ENCODE peak calls at places on chromosomes 3 and 15, in ten cellular contexts. One of them, this sample, is unnamed.
A peak's percentile ranks its signal among the peaks of the same experiment; 100 is the strongest.

GRCh38 chr3:20558161-20558560 is 372.2 kb upstream of the SGO1 start:
- DNase-seq in cardiac muscle cell: no peak
- DNase-seq in fibroblast of lung: no peak
- DNase-seq in A549: no peak
- DNase-seq in kidney: no peak
- DNase-seq in PC-9: no peak
- DNase-seq in stomach: no peak
- DNase-seq in CD4-positive, alpha-beta memory T cell: no peak
- DNase-seq in gastrocnemius medialis: no peak
- DNase-seq in transverse colon: no peak
- DNase-seq in this sample: no peak

GRCh38 chr3:157532529-157533297 is 29.5 kb upstream of the VEPH1 start:
- DNase-seq in PC-9: peak; percentile 37
- DNase-seq in gastrocnemius medialis: no peak
- DNase-seq in CD4-positive, alpha-beta memory T cell: no peak
- DNase-seq in kidney: no peak
- DNase-seq in cardiac muscle cell: peak; percentile 96
- DNase-seq in transverse colon: no peak
- DNase-seq in fibroblast of lung: peak; percentile 88
- DNase-seq in stomach: no peak
- DNase-seq in A549: peak; percentile 58
- DNase-seq in this sample: no peak

GRCh38 chr3:81581966-81582599 is 179.4 kb downstream of the GBE1 start:
- DNase-seq in CD4-positive, alpha-beta memory T cell: no peak
- DNase-seq in A549: no peak
- DNase-seq in kidney: no peak
- DNase-seq in fibroblast of lung: peak; percentile 24
- DNase-seq in gastrocnemius medialis: no peak
- DNase-seq in stomach: peak; percentile 27
- DNase-seq in transverse colon: peak; percentile 28
- DNase-seq in PC-9: peak; percentile 24
- DNase-seq in cardiac muscle cell: peak; percentile 62
- DNase-seq in this sample: no peak

GRCh38 chr3:190222360-190222759 is 99.9 kb downstream of the CLDN1 start:
- DNase-seq in CD4-positive, alpha-beta memory T cell: no peak
- DNase-seq in gastrocnemius medialis: no peak
- DNase-seq in fibroblast of lung: no peak
- DNase-seq in cardiac muscle cell: no peak
- DNase-seq in A549: no peak
- DNase-seq in stomach: no peak
- DNase-seq in transverse colon: no peak
- DNase-seq in kidney: no peak
- DNase-seq in PC-9: no peak
- DNase-seq in this sample: no peak

GRCh38 chr3:43148033-43148432 is 42.2 kb upstream of the POMGNT2 start:
- DNase-seq in A549: no peak
- DNase-seq in fibroblast of lung: no peak
- DNase-seq in gastrocnemius medialis: no peak
- DNase-seq in PC-9: no peak
- DNase-seq in CD4-positive, alpha-beta memory T cell: no peak
- DNase-seq in stomach: no peak
- DNase-seq in kidney: no peak
- DNase-seq in transverse colon: no peak
- DNase-seq in cardiac muscle cell: no peak
- DNase-seq in this sample: no peak

GRCh38 chr3:31762888-31763351 is 218.1 kb downstream of the OSBPL10 start:
- DNase-seq in PC-9: no peak
- DNase-seq in stomach: no peak
- DNase-seq in A549: no peak
- DNase-seq in transverse colon: no peak
- DNase-seq in CD4-positive, alpha-beta memory T cell: no peak
- DNase-seq in kidney: no peak
- DNase-seq in cardiac muscle cell: no peak
- DNase-seq in fibroblast of lung: peak; percentile 27
- DNase-seq in gastrocnemius medialis: no peak
- DNase-seq in this sample: no peak

GRCh38 chr3:99319961-99320360 is 318.4 kb upstream of the COL8A1 start:
- DNase-seq in kidney: no peak
- DNase-seq in cardiac muscle cell: peak; percentile 86
- DNase-seq in stomach: no peak
- DNase-seq in transverse colon: no peak
- DNase-seq in fibroblast of lung: peak; percentile 95
- DNase-seq in CD4-positive, alpha-beta memory T cell: no peak
- DNase-seq in PC-9: no peak
- DNase-seq in A549: no peak
- DNase-seq in gastrocnemius medialis: no peak
- DNase-seq in this sample: no peak

GRCh38 chr15:32864051-32864450 is 146.2 kb downstream of the GREM1 start:
- DNase-seq in stomach: no peak
- DNase-seq in CD4-positive, alpha-beta memory T cell: no peak
- DNase-seq in transverse colon: no peak
- DNase-seq in PC-9: no peak
- DNase-seq in gastrocnemius medialis: no peak
- DNase-seq in fibroblast of lung: no peak
- DNase-seq in kidney: no peak
- DNase-seq in cardiac muscle cell: peak; percentile 49
- DNase-seq in A549: no peak
- DNase-seq in this sample: no peak

GRCh38 chr3:45751537-45752242 is 44.6 kb downstream of the SLC6A20 start:
- DNase-seq in A549: no peak
- DNase-seq in gastrocnemius medialis: no peak
- DNase-seq in fibroblast of lung: no peak
- DNase-seq in kidney: no peak
- DNase-seq in cardiac muscle cell: no peak
- DNase-seq in transverse colon: no peak
- DNase-seq in CD4-positive, alpha-beta memory T cell: no peak
- DNase-seq in stomach: no peak
- DNase-seq in PC-9: no peak
- DNase-seq in this sample: no peak

GRCh38 chr3:195081242-195081963 is 189.6 kb downstream of the XXYLT1 start:
- DNase-seq in gastrocnemius medialis: no peak
- DNase-seq in A549: no peak
- DNase-seq in kidney: peak; percentile 75
- DNase-seq in cardiac muscle cell: peak; percentile 50
- DNase-seq in stomach: peak; percentile 63
- DNase-seq in transverse colon: no peak
- DNase-seq in PC-9: no peak
- DNase-seq in fibroblast of lung: peak; percentile 76
- DNase-seq in CD4-positive, alpha-beta memory T cell: no peak
- DNase-seq in this sample: no peak

GRCh38 chr3:23115171-23115877 is 87.8 kb upstream of the UBE2E2 start:
- DNase-seq in kidney: no peak
- DNase-seq in CD4-positive, alpha-beta memory T cell: no peak
- DNase-seq in cardiac muscle cell: no peak
- DNase-seq in gastrocnemius medialis: no peak
- DNase-seq in A549: no peak
- DNase-seq in transverse colon: no peak
- DNase-seq in fibroblast of lung: no peak
- DNase-seq in stomach: no peak
- DNase-seq in PC-9: no peak
- DNase-seq in this sample: no peak

GRCh38 chr15:49888341-49888693 is 230.7 kb downstream of the ATP8B4 start:
- DNase-seq in PC-9: no peak
- DNase-seq in A549: no peak
- DNase-seq in cardiac muscle cell: no peak
- DNase-seq in fibroblast of lung: no peak
- DNase-seq in CD4-positive, alpha-beta memory T cell: no peak
- DNase-seq in kidney: no peak
- DNase-seq in transverse colon: no peak
- DNase-seq in gastrocnemius medialis: no peak
- DNase-seq in stomach: no peak
- DNase-seq in this sample: no peak

GRCh38 chr3:22835041-22835440 is 368.1 kb upstream of the UBE2E2 start:
- DNase-seq in kidney: no peak
- DNase-seq in transverse colon: no peak
- DNase-seq in fibroblast of lung: no peak
- DNase-seq in cardiac muscle cell: no peak
- DNase-seq in CD4-positive, alpha-beta memory T cell: no peak
- DNase-seq in stomach: no peak
- DNase-seq in PC-9: peak; percentile 5
- DNase-seq in gastrocnemius medialis: no peak
- DNase-seq in A549: no peak
- DNase-seq in this sample: no peak

GRCh38 chr3:138935864-138936762 is 10.8 kb downstream of the FOXL2 start:
- DNase-seq in A549: peak; percentile 75
- DNase-seq in fibroblast of lung: peak; percentile 41
- DNase-seq in gastrocnemius medialis: peak; percentile 34
- DNase-seq in kidney: peak; percentile 86
- DNase-seq in stomach: peak; percentile 80
- DNase-seq in PC-9: peak; percentile 81
- DNase-seq in transverse colon: peak; percentile 69
- DNase-seq in CD4-positive, alpha-beta memory T cell: peak; percentile 61
- DNase-seq in cardiac muscle cell: peak; percentile 69
- DNase-seq in this sample: peak; percentile 60

GRCh38 chr15:67850995-67851535 is 11.2 kb upstream of the RNU6-1 start:
- DNase-seq in stomach: no peak
- DNase-seq in transverse colon: no peak
- DNase-seq in kidney: no peak
- DNase-seq in fibroblast of lung: peak; percentile 50
- DNase-seq in cardiac muscle cell: peak; percentile 65
- DNase-seq in PC-9: peak; percentile 39
- DNase-seq in CD4-positive, alpha-beta memory T cell: no peak
- DNase-seq in gastrocnemius medialis: no peak
- DNase-seq in A549: no peak
- DNase-seq in this sample: no peak

GRCh38 chr3:54698059-54698458 is 229.8 kb downstream of the LRTM1 start:
- DNase-seq in gastrocnemius medialis: no peak
- DNase-seq in kidney: no peak
- DNase-seq in stomach: no peak
- DNase-seq in cardiac muscle cell: no peak
- DNase-seq in A549: no peak
- DNase-seq in CD4-positive, alpha-beta memory T cell: no peak
- DNase-seq in PC-9: no peak
- DNase-seq in transverse colon: no peak
- DNase-seq in fibroblast of lung: no peak
- DNase-seq in this sample: no peak
- H3K4me3 ChIP-seq in gastrocnemius medialis: no peak overlapping the region
- H3K4me3 ChIP-seq in kidney: no peak overlapping the region
- H3K4me3 ChIP-seq in stomach: no peak overlapping the region
- H3K4me3 ChIP-seq in cardiac muscle cell: no peak overlapping the region
- H3K4me3 ChIP-seq in A549: no peak overlapping the region
- H3K4me3 ChIP-seq in CD4-positive, alpha-beta memory T cell: no peak overlapping the region
- H3K4me3 ChIP-seq in PC-9: no peak overlapping the region
- H3K4me3 ChIP-seq in transverse colon: no peak overlapping the region
- H3K4me3 ChIP-seq in fibroblast of lung: no peak overlapping the region
- H3K4me3 ChIP-seq in this sample: no peak overlapping the region

GRCh38 chr3:64342940-64343691 is 117.8 kb upstream of the PRICKLE2 start:
- DNase-seq in transverse colon: no peak
- DNase-seq in fibroblast of lung: peak; percentile 93
- DNase-seq in cardiac muscle cell: peak; percentile 87
- DNase-seq in gastrocnemius medialis: no peak
- DNase-seq in kidney: no peak
- DNase-seq in A549: peak; percentile 15
- DNase-seq in CD4-positive, alpha-beta memory T cell: no peak
- DNase-seq in PC-9: peak; percentile 55
- DNase-seq in stomach: no peak
- DNase-seq in this sample: no peak
- H3K27ac ChIP-seq in transverse colon: peak overlapping the region; percentile 82
- H3K27ac ChIP-seq in fibroblast of lung: peak overlapping the region; percentile 73
- H3K27ac ChIP-seq in cardiac muscle cell: no peak overlapping the region
- H3K27ac ChIP-seq in gastrocnemius medialis: no peak overlapping the region
- H3K27ac ChIP-seq in kidney: no peak overlapping the region
- H3K27ac ChIP-seq in A549: peak overlapping the region; percentile 71
- H3K27ac ChIP-seq in CD4-positive, alpha-beta memory T cell: no peak overlapping the region
- H3K27ac ChIP-seq in PC-9: peak overlapping the region; percentile 61
- H3K27ac ChIP-seq in stomach: peak overlapping the region; percentile 79
- H3K27ac ChIP-seq in this sample: no peak overlapping the region

DNA sequence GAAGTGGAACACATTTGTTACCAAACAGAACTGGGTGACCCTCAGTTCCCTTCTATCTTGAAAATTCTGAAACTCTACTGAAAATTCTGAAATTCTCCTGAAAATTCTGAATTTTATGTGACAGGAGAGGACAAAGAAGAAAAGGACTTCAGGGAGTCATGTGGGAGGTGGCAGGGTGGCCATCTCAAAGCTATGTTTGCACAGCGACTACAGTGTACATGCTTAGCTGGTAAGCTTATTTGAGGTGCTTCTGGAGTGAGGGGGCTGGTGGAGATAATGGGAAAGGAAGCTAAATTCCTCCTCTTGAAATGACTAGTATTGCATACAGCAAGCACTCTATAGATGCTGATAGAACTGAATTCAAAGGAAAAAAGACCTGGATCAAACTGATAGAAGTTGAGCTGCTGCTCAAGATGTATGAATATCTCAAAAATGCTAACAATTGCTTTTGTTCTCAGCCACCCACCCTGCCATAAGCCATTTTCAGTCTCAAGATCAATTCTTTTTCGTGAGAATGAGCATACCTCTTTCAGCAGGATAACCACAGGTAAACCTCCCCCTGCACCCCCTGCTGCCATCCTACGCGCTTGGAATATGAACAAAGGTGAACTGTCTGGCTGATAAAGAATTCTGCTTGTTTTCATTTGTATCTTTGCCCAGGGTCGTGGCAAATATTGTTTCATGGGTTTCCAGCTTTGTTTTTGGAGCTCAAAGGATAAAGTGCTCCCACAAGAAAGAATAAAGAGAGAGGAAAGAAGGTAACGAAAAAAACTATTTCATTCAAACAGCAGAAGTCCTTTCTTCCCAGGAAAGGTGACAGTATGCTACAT is 16.6 kb upstream of the ARHGEF3 start:
- DNase-seq in A549: no peak
- DNase-seq in fibroblast of lung: no peak
- DNase-seq in cardiac muscle cell: no peak
- DNase-seq in CD4-positive, alpha-beta memory T cell: no peak
- DNase-seq in PC-9: no peak
- DNase-seq in stomach: no peak
- DNase-seq in gastrocnemius medialis: no peak
- DNase-seq in kidney: no peak
- DNase-seq in transverse colon: no peak
- DNase-seq in this sample: no peak
- H3K4me1 ChIP-seq in A549: peaks cover 15% of the 10 kb centered on the region
- H3K4me1 ChIP-seq in fibroblast of lung: no peaks in the 10 kb centered on the region
- H3K4me1 ChIP-seq in cardiac muscle cell: peaks cover 1% of the 10 kb centered on the region
- H3K4me1 ChIP-seq in CD4-positive, alpha-beta memory T cell: peaks cover 60% of the 10 kb centered on the region
- H3K4me1 ChIP-seq in PC-9: peaks cover 31% of the 10 kb centered on the region
- H3K4me1 ChIP-seq in stomach: peaks cover 2% of the 10 kb centered on the region
- H3K4me1 ChIP-seq in gastrocnemius medialis: no peaks in the 10 kb centered on the region
- H3K4me1 ChIP-seq in kidney: peaks cover 2% of the 10 kb centered on the region
- H3K4me1 ChIP-seq in transverse colon: no peaks in the 10 kb centered on the region
- H3K4me1 ChIP-seq in this sample: peaks cover 16% of the 10 kb centered on the region

DNA sequence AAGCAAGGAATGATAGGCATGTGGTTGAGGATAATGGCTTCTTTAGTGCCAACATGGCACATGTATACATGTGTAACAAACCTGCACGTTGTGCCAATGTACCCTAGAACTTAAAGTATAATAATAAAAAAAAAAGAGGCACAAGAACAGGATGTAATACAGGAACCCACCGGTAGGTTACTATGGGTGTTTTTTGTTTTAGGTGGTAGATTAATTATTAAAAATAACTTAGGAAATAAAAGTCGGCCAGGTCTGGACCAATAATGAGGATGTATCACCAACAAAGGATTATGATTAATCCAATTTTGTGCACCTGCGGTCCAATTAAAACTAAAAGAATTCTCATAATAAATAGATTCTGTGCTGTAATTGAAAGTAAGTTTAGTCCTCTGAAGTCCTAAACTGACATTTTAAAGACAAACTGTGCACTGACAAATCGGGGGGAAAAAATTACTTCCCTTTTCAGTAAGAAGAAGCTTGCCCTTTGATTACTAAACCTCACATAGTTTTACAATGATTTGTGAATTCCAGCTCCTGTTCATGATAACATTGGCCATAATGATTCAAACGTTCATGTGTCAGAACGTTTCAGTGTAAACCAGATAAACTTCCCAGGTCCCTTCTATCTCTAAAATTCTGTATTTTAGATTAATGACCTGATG is 62.2 kb downstream of the CASR start:
- DNase-seq in PC-9: no peak
- DNase-seq in A549: no peak
- DNase-seq in gastrocnemius medialis: no peak
- DNase-seq in transverse colon: no peak
- DNase-seq in cardiac muscle cell: peak; percentile 27
- DNase-seq in kidney: no peak
- DNase-seq in stomach: no peak
- DNase-seq in fibroblast of lung: peak; percentile 84
- DNase-seq in CD4-positive, alpha-beta memory T cell: no peak
- DNase-seq in this sample: no peak
- H3K4me3 ChIP-seq in PC-9: no peak overlapping the region
- H3K4me3 ChIP-seq in A549: no peak overlapping the region
- H3K4me3 ChIP-seq in gastrocnemius medialis: no peak overlapping the region
- H3K4me3 ChIP-seq in transverse colon: no peak overlapping the region
- H3K4me3 ChIP-seq in cardiac muscle cell: no peak overlapping the region
- H3K4me3 ChIP-seq in kidney: peak overlapping the region; percentile 22
- H3K4me3 ChIP-seq in stomach: no peak overlapping the region
- H3K4me3 ChIP-seq in fibroblast of lung: no peak overlapping the region
- H3K4me3 ChIP-seq in CD4-positive, alpha-beta memory T cell: no peak overlapping the region
- H3K4me3 ChIP-seq in this sample: no peak overlapping the region

This sample was measured in CD8-positive, alpha-beta T cell.